ENCODE peak calls at places on chromosomes 13 and 19, in four cellular contexts. One of them, this sample, is unnamed.

GRCh38 chr19:49513746-49514118 is 1.3 kb downstream of the FCGRT start:
- DNase-seq in colonic mucosa: no peak
- DNase-seq in hippocampal formation: no peak
- DNase-seq in adrenal gland: no peak
- DNase-seq in this sample: no peak

GRCh38 chr13:96075953-96076543 is 13.9 kb upstream of the HS6ST3 start:
- DNase-seq in colonic mucosa: no peak
- DNase-seq in hippocampal formation: no peak
- DNase-seq in adrenal gland: no peak
- DNase-seq in this sample: no peak

GRCh38 chr19:17021328-17021727 is 5.3 kb downstream of the CPAMD8 start:
- DNase-seq in colonic mucosa: no peak
- DNase-seq in hippocampal formation: no peak
- DNase-seq in adrenal gland: no peak
- DNase-seq in this sample: no peak

GRCh38 chr13:109720758-109721184 is 65.6 kb downstream of the IRS2 start:
- DNase-seq in colonic mucosa: no peak
- DNase-seq in hippocampal formation: no peak
- DNase-seq in adrenal gland: no peak
- DNase-seq in this sample: no peak

GRCh38 chr19:11675569-11675968 is 63.2 kb downstream of the ZNF823 start:
- DNase-seq in colonic mucosa: no peak
- DNase-seq in hippocampal formation: no peak
- DNase-seq in adrenal gland: no peak
- DNase-seq in this sample: no peak

GRCh38 chr19:39409886-39410619 is 2.4 kb upstream of the PLEKHG2 start:
- DNase-seq in colonic mucosa: peak; percentile 76
- DNase-seq in hippocampal formation: no peak
- DNase-seq in adrenal gland: peak; percentile 82
- DNase-seq in this sample: peak; percentile 68

GRCh38 chr13:74287672-74288169 is 153.5 kb upstream of the KLF12 start:
- DNase-seq in colonic mucosa: peak; percentile 79
- DNase-seq in hippocampal formation: peak; percentile 71
- DNase-seq in adrenal gland: peak; percentile 83
- DNase-seq in this sample: peak; percentile 43

GRCh38 chr19:11963566-11964355 is 1.1 kb upstream of the ZNF763 start:
- DNase-seq in colonic mucosa: peak; percentile 87
- DNase-seq in hippocampal formation: peak; percentile 58
- DNase-seq in adrenal gland: peak; percentile 88
- DNase-seq in this sample: peak; percentile 56

GRCh38 chr19:2446390-2446789 is 10.4 kb downstream of the LMNB2 start:
- DNase-seq in colonic mucosa: no peak
- DNase-seq in hippocampal formation: no peak
- DNase-seq in adrenal gland: no peak
- DNase-seq in this sample: no peak

GRCh38 chr13:114132419-114133121 is at the start of gene RASA3:
- DNase-seq in colonic mucosa: peak; percentile 78
- DNase-seq in hippocampal formation: peak; percentile 68
- DNase-seq in adrenal gland: peak; percentile 66
- DNase-seq in this sample: peak; percentile 40

GRCh38 chr19:53808710-53809125 is 15.4 kb downstream of the NLRP12 start:
- DNase-seq in colonic mucosa: no peak
- DNase-seq in hippocampal formation: peak; percentile 32
- DNase-seq in adrenal gland: no peak
- DNase-seq in this sample: no peak

GRCh38 chr19:5152767-5153532 is 184.0 kb downstream of the KDM4B start:
- DNase-seq in colonic mucosa: no peak
- DNase-seq in hippocampal formation: no peak
- DNase-seq in adrenal gland: no peak
- DNase-seq in this sample: no peak

GRCh38 chr13:37134411-37135041 is 29.1 kb upstream of the CSNK1A1L start:
- DNase-seq in colonic mucosa: no peak
- DNase-seq in hippocampal formation: no peak
- DNase-seq in adrenal gland: no peak
- DNase-seq in this sample: no peak

GRCh38 chr19:16193466-16193865 is 4.2 kb upstream of the AP1M1 start:
- DNase-seq in colonic mucosa: no peak
- DNase-seq in hippocampal formation: no peak
- DNase-seq in adrenal gland: no peak
- DNase-seq in this sample: no peak

GRCh38 chr19:10209305-10209704 is 14.6 kb upstream of the DNMT1 start:
- DNase-seq in colonic mucosa: no peak
- DNase-seq in hippocampal formation: no peak
- DNase-seq in adrenal gland: no peak
- DNase-seq in this sample: no peak

GRCh38 chr13:37289212-37289935 is 183.9 kb upstream of the CSNK1A1L start:
- DNase-seq in colonic mucosa: no peak
- DNase-seq in hippocampal formation: no peak
- DNase-seq in adrenal gland: no peak
- DNase-seq in this sample: no peak

GRCh38 chr19:48738557-48739399 is 1.6 kb downstream of the RASIP1 start:
- DNase-seq in colonic mucosa: peak; percentile 99
- DNase-seq in hippocampal formation: peak; percentile 45
- DNase-seq in adrenal gland: peak; percentile 95
- DNase-seq in this sample: peak; percentile 53

GRCh38 chr19:10132848-10133350 is 13.2 kb upstream of the EIF3G start:
- DNase-seq in colonic mucosa: no peak
- DNase-seq in hippocampal formation: no peak
- DNase-seq in adrenal gland: no peak
- DNase-seq in this sample: no peak

GRCh38 chr19:1183543-1184172 is 9.6 kb upstream of the SBNO2 start:
- DNase-seq in colonic mucosa: peak; percentile 69
- DNase-seq in hippocampal formation: no peak
- DNase-seq in adrenal gland: no peak
- DNase-seq in this sample: no peak